ENCODE peak calls at places on chromosomes 6 and 20, in four cellular contexts. H, F, Q and O are unnamed samples. For H3K9me3, the result is how much of the 10 kb centered on the place peaks cover.

GRCh38 chr6:91482498-91482897 is 895.6 kb upstream of the MAP3K7 start:
- DNase-seq in H (no peak), F (no peak), Q (no peak), O (no peak)

GRCh38 chr6:104486003-104486402 is 373.7 kb downstream of the HACE1 start:
- DNase-seq in H (no peak), F (no peak), Q (no peak), O (no peak)

GRCh38 chr6:147158881-147159280 is 45.3 kb upstream of the STXBP5 start:
- DNase-seq in H (no peak), F (no peak), Q (no peak), O (no peak)

GRCh38 chr20:21099653-21100589 is 6.2 kb downstream of the LINC00237 start:
- DNase-seq in H (peak), F (no peak), Q (peak), O (no peak)

GRCh38 chr20:25353754-25354705 is 36.6 kb downstream of the ABHD12 start:
- DNase-seq in H (peak), F (no peak), Q (no peak), O (no peak)

GRCh38 chr20:54067606-54068174 is 2.7 kb downstream of the BCAS1 start:
- DNase-seq in H (no peak), F (no peak), Q (peak), O (no peak)

GRCh38 chr6:149696904-149697303 is 21.0 kb downstream of the LATS1 start:
- DNase-seq in H (no peak), F (no peak), Q (no peak), O (no peak)

GRCh38 chr20:330233-331149 is 5.1 kb downstream of the SOX12 start:
- DNase-seq in H (peak), F (peak), Q (peak), O (no peak)

GRCh38 chr6:37538107-37538506 is 38.4 kb upstream of the CCDC167 start:
- DNase-seq in H (no peak), F (no peak), Q (peak), O (no peak)

GRCh38 chr6:167825759-167826229 is 917 bp upstream of the AFDN start:
- DNase-seq in H (peak), F (peak), Q (peak), O (no peak)

GRCh38 chr20:23868321-23868720 is 11.2 kb downstream of the CST5 start:
- DNase-seq in H (no peak), F (no peak), Q (no peak), O (no peak)

GRCh38 chr20:50366270-50367103 is 143.7 kb upstream of the PTPN1 start:
- DNase-seq in H (no peak), F (peak), Q (peak), O (peak)

GRCh38 chr20:2816583-2817340 is 598 bp downstream of the TMEM239 start:
- DNase-seq in H (peak), F (no peak), Q (no peak), O (no peak)

GRCh38 chr6:27145731-27146455 is 101.6 kb upstream of the PRSS16 start:
- DNase-seq in H (peak), F (no peak), Q (peak), O (peak)

GRCh38 chr6:16477367-16478149 is 239.2 kb downstream of the GMPR start:
- DNase-seq in H (no peak), F (no peak), Q (no peak), O (no peak)

GRCh38 chr6:223763-224162 is 68.5 kb upstream of the DUSP22 start:
- DNase-seq in H (no peak), F (no peak), Q (no peak), O (no peak)

GRCh38 chr6:139690007-139690406 is 315.6 kb upstream of the CITED2 start:
- DNase-seq in H (no peak), F (no peak), Q (no peak), O (no peak)

GRCh38 chr6:90496617-90497016 is 90.3 kb downstream of the MAP3K7 start:
- DNase-seq in H (peak), F (no peak), Q (no peak), O (no peak)

GRCh38 chr6:22027226-22027725 is 269.6 kb downstream of the PRL start:
- DNase-seq in H (peak), F (no peak), Q (no peak), O (no peak)

GRCh38 chr20:45128066-45128465 is 3.8 kb upstream of the WFDC12 start:
- DNase-seq in H (no peak), F (no peak), Q (no peak), O (no peak)

GRCh38 chr6:137190710-137191109 is 17.3 kb upstream of the IL22RA2 start:
- DNase-seq in H (no peak), F (no peak), Q (no peak), O (no peak)
- H3K9me3 ChIP-seq in H (under half), F (under half), Q (under half), O (under half)

GRCh38 chr20:9392892-9393857 is 121.2 kb upstream of the LAMP5 start:
- DNase-seq in H (peak), F (no peak), Q (peak), O (no peak)
- TF ChIP-seq CTCF in H (peak), F (no peak), Q (peak), O (peak)

DNA sequence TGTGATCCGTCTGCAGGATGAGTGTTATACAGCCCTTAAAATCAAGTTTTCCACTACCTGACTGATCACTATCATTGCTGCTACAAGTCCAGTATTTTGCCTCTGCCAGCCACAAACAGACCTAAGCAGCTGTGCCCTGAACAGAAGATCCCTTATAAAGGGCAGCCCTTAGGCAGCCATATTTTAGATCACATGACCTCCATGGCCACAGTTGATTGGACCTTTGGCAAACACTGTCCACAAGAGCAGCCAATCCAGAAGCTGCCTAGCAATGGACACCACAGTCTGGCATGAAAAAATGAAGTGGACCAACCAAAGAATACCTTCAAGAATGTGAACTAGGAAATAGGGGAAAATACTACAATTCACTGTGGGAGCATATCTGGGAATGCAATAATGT is 50.8 kb downstream of the MC3R start:
- DNase-seq in H (no peak), F (no peak), Q (peak), O (no peak)
- H3K9me3 ChIP-seq in H (under half), F (under half), Q (under half), O (under half)

DNA sequence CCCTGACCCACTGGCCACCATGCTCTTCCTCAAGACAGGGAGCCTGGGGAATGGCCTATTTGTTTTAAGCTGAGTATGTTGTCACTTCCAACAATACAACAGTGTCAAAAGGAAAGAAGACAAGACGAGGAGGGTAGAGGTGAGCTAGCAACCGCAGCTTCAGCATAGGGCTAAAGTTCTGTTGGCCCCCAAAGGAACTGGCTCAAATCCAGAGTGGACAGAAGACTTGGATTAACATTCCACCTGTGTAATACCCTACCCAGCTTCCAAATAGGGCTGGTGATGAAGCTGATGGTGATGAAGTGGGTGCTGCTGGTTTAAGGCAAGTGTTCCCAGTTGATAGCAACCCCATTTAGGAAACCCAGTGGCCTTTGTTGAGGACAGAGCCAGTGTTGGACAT is 31.7 kb upstream of the KCNK5 start:
- DNase-seq in H (no peak), F (no peak), Q (no peak), O (no peak)
- TF ChIP-seq CTCF in H (no peak), F (no peak), Q (no peak), O (no peak)

GRCh38 chr20:55424446-55424845 is 580.9 kb downstream of the CBLN4 start:
- DNase-seq in H (no peak), F (no peak), Q (no peak), O (no peak)
- H3K9me3 ChIP-seq in H (under half), F (under half), Q (under half), O (under half)

GRCh38 chr20:59725476-59726119 is 121.3 kb downstream of the PHACTR3 start:
- DNase-seq in H (no peak), F (no peak), Q (no peak), O (no peak)
- TF ChIP-seq CTCF in H (no peak), F (no peak), Q (no peak), O (no peak)

GRCh38 chr6:158764188-158764849 is 54.8 kb downstream of the EZR start:
- DNase-seq in H (no peak), F (no peak), Q (no peak), O (no peak)
- H3K9me3 ChIP-seq in H (under half), F (under half), Q (under half), O (under half)

GRCh38 chr20:57327820-57328219 is 1.8 kb upstream of the SPO11 start:
- DNase-seq in H (no peak), F (no peak), Q (no peak), O (no peak)

GRCh38 chr20:57332105-57333089 is 2.8 kb downstream of the SPO11 start:
- DNase-seq in H (no peak), F (no peak), Q (peak), O (no peak)

GRCh38 chr20:57330998-57331397 is 1.4 kb downstream of the SPO11 start:
- DNase-seq in H (no peak), F (no peak), Q (no peak), O (no peak)

GRCh38 chr20:57326667-57327455 is 2.7 kb upstream of the SPO11 start:
- DNase-seq in H (peak), F (no peak), Q (no peak), O (no peak)

GRCh38 chr20:57329608-57330221 is at the start of gene SPO11:
- DNase-seq in H (peak), F (no peak), Q (no peak), O (no peak)
- TF ChIP-seq CTCF in H (peak), F (no peak), Q (no peak), O (no peak)

DNA sequence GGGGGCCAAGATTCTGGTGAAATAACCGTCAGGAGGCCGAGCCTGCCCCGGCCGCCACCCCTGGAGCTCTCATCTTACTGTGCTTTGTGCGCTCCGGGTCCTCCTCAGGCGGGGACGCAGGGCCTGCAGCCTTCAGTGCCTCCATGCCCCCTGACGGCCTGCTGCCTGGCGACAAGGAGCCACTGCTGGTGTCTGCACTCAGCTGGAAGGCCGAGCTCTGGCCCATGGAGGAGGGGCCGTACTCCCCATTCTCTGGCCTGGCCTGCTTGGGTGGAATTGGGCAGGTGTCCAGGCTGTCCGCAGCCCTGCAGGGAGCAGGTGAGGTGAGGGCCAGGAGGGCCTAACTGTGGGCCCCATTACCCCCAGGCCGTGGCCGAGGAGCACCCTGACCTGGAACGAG is 5.3 kb downstream of the ZNF512B start:
- DNase-seq in H (no peak), F (no peak), Q (no peak), O (no peak)
- H3K9me3 ChIP-seq in H (under half), F (under half), Q (under half), O (half or more)